ENCODE peak calls at places on chromosome 7, in eight cellular contexts. One of them, this sample, is unnamed.

GRCh38 chr7:84735021-84735420 is 451.8 kb downstream of the SEMA3D start:
- DNase-seq in HFF-Myc: no peak
- DNase-seq in GM23338: no peak
- DNase-seq in prostate gland: no peak
- DNase-seq in H9: no peak
- DNase-seq in activated CD8-positive, alpha-beta T cell treated with anti-CD3 and anti-CD28 coated beads for 36 hours: no peak
- DNase-seq in heart left ventricle: no peak
- DNase-seq in BJ: no peak
- DNase-seq in this sample: peak

GRCh38 chr7:36161996-36162395 is 8.9 kb downstream of the EEPD1 start:
- DNase-seq in activated CD8-positive, alpha-beta T cell treated with anti-CD3 and anti-CD28 coated beads for 36 hours: no peak
- DNase-seq in H9: no peak
- DNase-seq in prostate gland: no peak
- DNase-seq in BJ: no peak
- DNase-seq in heart left ventricle: no peak
- DNase-seq in GM23338: no peak
- DNase-seq in HFF-Myc: no peak
- DNase-seq in this sample: no peak

GRCh38 chr7:50838675-50839377 is 56.1 kb upstream of the GRB10 start:
- DNase-seq in GM23338: no peak
- DNase-seq in heart left ventricle: peak
- DNase-seq in H9: no peak
- DNase-seq in BJ: peak
- DNase-seq in prostate gland: no peak
- DNase-seq in activated CD8-positive, alpha-beta T cell treated with anti-CD3 and anti-CD28 coated beads for 36 hours: no peak
- DNase-seq in HFF-Myc: no peak
- DNase-seq in this sample: peak

GRCh38 chr7:74049997-74050798 is 22.2 kb downstream of the ELN start:
- DNase-seq in activated CD8-positive, alpha-beta T cell treated with anti-CD3 and anti-CD28 coated beads for 36 hours: no peak
- DNase-seq in prostate gland: no peak
- DNase-seq in GM23338: no peak
- DNase-seq in H9: no peak
- DNase-seq in HFF-Myc: no peak
- DNase-seq in BJ: no peak
- DNase-seq in heart left ventricle: no peak
- DNase-seq in this sample: no peak

GRCh38 chr7:44393238-44394111 is 68.1 kb upstream of the CAMK2B start:
- DNase-seq in HFF-Myc: no peak
- DNase-seq in prostate gland: no peak
- DNase-seq in GM23338: no peak
- DNase-seq in BJ: no peak
- DNase-seq in activated CD8-positive, alpha-beta T cell treated with anti-CD3 and anti-CD28 coated beads for 36 hours: no peak
- DNase-seq in H9: peak
- DNase-seq in heart left ventricle: no peak
- DNase-seq in this sample: no peak

GRCh38 chr7:33853361-33854062 is 51.8 kb upstream of the BMPER start:
- DNase-seq in activated CD8-positive, alpha-beta T cell treated with anti-CD3 and anti-CD28 coated beads for 36 hours: no peak
- DNase-seq in heart left ventricle: no peak
- DNase-seq in GM23338: no peak
- DNase-seq in BJ: peak
- DNase-seq in H9: no peak
- DNase-seq in HFF-Myc: peak
- DNase-seq in prostate gland: no peak
- DNase-seq in this sample: peak

GRCh38 chr7:14432936-14433335 is 443.5 kb upstream of the ETV1 start:
- DNase-seq in BJ: no peak
- DNase-seq in activated CD8-positive, alpha-beta T cell treated with anti-CD3 and anti-CD28 coated beads for 36 hours: no peak
- DNase-seq in heart left ventricle: no peak
- DNase-seq in prostate gland: no peak
- DNase-seq in H9: no peak
- DNase-seq in GM23338: no peak
- DNase-seq in HFF-Myc: no peak
- DNase-seq in this sample: no peak

GRCh38 chr7:150945171-150945852 is 32.8 kb downstream of the KCNH2 start:
- DNase-seq in BJ: no peak
- DNase-seq in heart left ventricle: peak
- DNase-seq in prostate gland: no peak
- DNase-seq in H9: peak
- DNase-seq in activated CD8-positive, alpha-beta T cell treated with anti-CD3 and anti-CD28 coated beads for 36 hours: no peak
- DNase-seq in HFF-Myc: no peak
- DNase-seq in GM23338: no peak
- DNase-seq in this sample: no peak

GRCh38 chr7:6306471-6306870 is 34.0 kb upstream of the CYTH3 start:
- DNase-seq in HFF-Myc: peak
- DNase-seq in H9: no peak
- DNase-seq in activated CD8-positive, alpha-beta T cell treated with anti-CD3 and anti-CD28 coated beads for 36 hours: no peak
- DNase-seq in GM23338: no peak
- DNase-seq in BJ: peak
- DNase-seq in prostate gland: no peak
- DNase-seq in heart left ventricle: no peak
- DNase-seq in this sample: peak

GRCh38 chr7:30173058-30173897 is 38.5 kb downstream of the MTURN start:
- DNase-seq in H9: no peak
- DNase-seq in activated CD8-positive, alpha-beta T cell treated with anti-CD3 and anti-CD28 coated beads for 36 hours: no peak
- DNase-seq in BJ: peak
- DNase-seq in HFF-Myc: peak
- DNase-seq in GM23338: no peak
- DNase-seq in heart left ventricle: peak
- DNase-seq in prostate gland: peak
- DNase-seq in this sample: peak

GRCh38 chr7:137127806-137128205 is 215.7 kb downstream of the PTN start:
- DNase-seq in H9: no peak
- DNase-seq in BJ: no peak
- DNase-seq in HFF-Myc: no peak
- DNase-seq in GM23338: no peak
- DNase-seq in activated CD8-positive, alpha-beta T cell treated with anti-CD3 and anti-CD28 coated beads for 36 hours: no peak
- DNase-seq in heart left ventricle: no peak
- DNase-seq in prostate gland: no peak
- DNase-seq in this sample: no peak

GRCh38 chr7:3128857-3129256 is 85.2 kb upstream of the CARD11 start:
- DNase-seq in HFF-Myc: no peak
- DNase-seq in BJ: no peak
- DNase-seq in H9: no peak
- DNase-seq in activated CD8-positive, alpha-beta T cell treated with anti-CD3 and anti-CD28 coated beads for 36 hours: no peak
- DNase-seq in heart left ventricle: no peak
- DNase-seq in prostate gland: no peak
- DNase-seq in GM23338: no peak
- DNase-seq in this sample: no peak

GRCh38 chr7:55485501-55486171 is 86.7 kb downstream of the VOPP1 start:
- DNase-seq in heart left ventricle: no peak
- DNase-seq in prostate gland: no peak
- DNase-seq in GM23338: no peak
- DNase-seq in BJ: no peak
- DNase-seq in H9: peak
- DNase-seq in HFF-Myc: no peak
- DNase-seq in activated CD8-positive, alpha-beta T cell treated with anti-CD3 and anti-CD28 coated beads for 36 hours: no peak
- DNase-seq in this sample: no peak

GRCh38 chr7:150936018-150936417 is 42.1 kb downstream of the KCNH2 start:
- DNase-seq in prostate gland: no peak
- DNase-seq in heart left ventricle: no peak
- DNase-seq in HFF-Myc: no peak
- DNase-seq in activated CD8-positive, alpha-beta T cell treated with anti-CD3 and anti-CD28 coated beads for 36 hours: no peak
- DNase-seq in H9: no peak
- DNase-seq in GM23338: no peak
- DNase-seq in BJ: no peak
- DNase-seq in this sample: no peak

GRCh38 chr7:73905360-73905759 is 44.4 kb downstream of the TMEM270 start:
- DNase-seq in activated CD8-positive, alpha-beta T cell treated with anti-CD3 and anti-CD28 coated beads for 36 hours: no peak
- DNase-seq in H9: peak
- DNase-seq in heart left ventricle: no peak
- DNase-seq in prostate gland: no peak
- DNase-seq in GM23338: no peak
- DNase-seq in HFF-Myc: no peak
- DNase-seq in BJ: no peak
- DNase-seq in this sample: no peak

GRCh38 chr7:96414931-96415292 is 93.0 kb upstream of the SLC25A13 start:
- DNase-seq in H9: peak
- DNase-seq in BJ: no peak
- DNase-seq in heart left ventricle: no peak
- DNase-seq in HFF-Myc: no peak
- DNase-seq in GM23338: peak
- DNase-seq in activated CD8-positive, alpha-beta T cell treated with anti-CD3 and anti-CD28 coated beads for 36 hours: peak
- DNase-seq in prostate gland: peak
- DNase-seq in this sample: peak

GRCh38 chr7:71131753-71132520 is at the start of gene GALNT17:
- DNase-seq in prostate gland: peak
- DNase-seq in activated CD8-positive, alpha-beta T cell treated with anti-CD3 and anti-CD28 coated beads for 36 hours: no peak
- DNase-seq in H9: no peak
- DNase-seq in GM23338: peak
- DNase-seq in BJ: no peak
- DNase-seq in HFF-Myc: no peak
- DNase-seq in heart left ventricle: peak
- DNase-seq in this sample: no peak

GRCh38 chr7:36153571-36154097 is 580 bp downstream of the EEPD1 start:
- DNase-seq in prostate gland: peak
- DNase-seq in GM23338: peak
- DNase-seq in HFF-Myc: no peak
- DNase-seq in H9: no peak
- DNase-seq in heart left ventricle: peak
- DNase-seq in BJ: no peak
- DNase-seq in activated CD8-positive, alpha-beta T cell treated with anti-CD3 and anti-CD28 coated beads for 36 hours: no peak
- DNase-seq in this sample: no peak

GRCh38 chr7:70193514-70193913 is 595.2 kb downstream of the AUTS2 start:
- DNase-seq in activated CD8-positive, alpha-beta T cell treated with anti-CD3 and anti-CD28 coated beads for 36 hours: peak
- DNase-seq in H9: no peak
- DNase-seq in prostate gland: no peak
- DNase-seq in GM23338: no peak
- DNase-seq in HFF-Myc: no peak
- DNase-seq in BJ: no peak
- DNase-seq in heart left ventricle: no peak
- DNase-seq in this sample: peak

GRCh38 chr7:128811631-128812430 is 18.4 kb upstream of the FLNC start:
- DNase-seq in activated CD8-positive, alpha-beta T cell treated with anti-CD3 and anti-CD28 coated beads for 36 hours: no peak
- DNase-seq in prostate gland: no peak
- DNase-seq in GM23338: no peak
- DNase-seq in HFF-Myc: no peak
- DNase-seq in heart left ventricle: no peak
- DNase-seq in BJ: no peak
- DNase-seq in H9: no peak
- DNase-seq in this sample: no peak

GRCh38 chr7:67484244-67484751 is 487.7 kb downstream of the TYW1 start:
- DNase-seq in H9: peak
- DNase-seq in heart left ventricle: peak
- DNase-seq in activated CD8-positive, alpha-beta T cell treated with anti-CD3 and anti-CD28 coated beads for 36 hours: peak
- DNase-seq in prostate gland: peak
- DNase-seq in HFF-Myc: peak
- DNase-seq in BJ: no peak
- DNase-seq in GM23338: peak
- DNase-seq in this sample: peak

GRCh38 chr7:124275411-124275810 is 242.5 kb upstream of the TMEM229A start:
- DNase-seq in prostate gland: no peak
- DNase-seq in activated CD8-positive, alpha-beta T cell treated with anti-CD3 and anti-CD28 coated beads for 36 hours: no peak
- DNase-seq in heart left ventricle: no peak
- DNase-seq in BJ: no peak
- DNase-seq in H9: no peak
- DNase-seq in HFF-Myc: no peak
- DNase-seq in GM23338: peak
- DNase-seq in this sample: no peak

GRCh38 chr7:124276005-124276606 is 243.2 kb upstream of the TMEM229A start:
- DNase-seq in H9: peak
- DNase-seq in heart left ventricle: no peak
- DNase-seq in HFF-Myc: peak
- DNase-seq in BJ: no peak
- DNase-seq in activated CD8-positive, alpha-beta T cell treated with anti-CD3 and anti-CD28 coated beads for 36 hours: peak
- DNase-seq in prostate gland: no peak
- DNase-seq in GM23338: peak
- DNase-seq in this sample: no peak
- TF ChIP-seq CTCF in H9: peak
- TF ChIP-seq CTCF in heart left ventricle: no peak
- TF ChIP-seq CTCF in HFF-Myc: peak
- TF ChIP-seq CTCF in BJ: peak
- TF ChIP-seq CTCF in activated CD8-positive, alpha-beta T cell treated with anti-CD3 and anti-CD28 coated beads for 36 hours: peak
- TF ChIP-seq CTCF in prostate gland: no peak
- TF ChIP-seq CTCF in GM23338: peak
- TF ChIP-seq CTCF in this sample: no peak

GRCh38 chr7:52592698-52593097 is 442.7 kb upstream of the POM121L12 start:
- DNase-seq in BJ: no peak
- DNase-seq in activated CD8-positive, alpha-beta T cell treated with anti-CD3 and anti-CD28 coated beads for 36 hours: no peak
- DNase-seq in heart left ventricle: no peak
- DNase-seq in prostate gland: no peak
- DNase-seq in GM23338: peak
- DNase-seq in H9: no peak
- DNase-seq in HFF-Myc: no peak
- DNase-seq in this sample: no peak
- TF ChIP-seq CTCF in BJ: no peak
- TF ChIP-seq CTCF in activated CD8-positive, alpha-beta T cell treated with anti-CD3 and anti-CD28 coated beads for 36 hours: no peak
- TF ChIP-seq CTCF in heart left ventricle: no peak
- TF ChIP-seq CTCF in prostate gland: no peak
- TF ChIP-seq CTCF in GM23338: peak
- TF ChIP-seq CTCF in H9: peak
- TF ChIP-seq CTCF in HFF-Myc: no peak
- TF ChIP-seq CTCF in this sample: no peak

DNA sequence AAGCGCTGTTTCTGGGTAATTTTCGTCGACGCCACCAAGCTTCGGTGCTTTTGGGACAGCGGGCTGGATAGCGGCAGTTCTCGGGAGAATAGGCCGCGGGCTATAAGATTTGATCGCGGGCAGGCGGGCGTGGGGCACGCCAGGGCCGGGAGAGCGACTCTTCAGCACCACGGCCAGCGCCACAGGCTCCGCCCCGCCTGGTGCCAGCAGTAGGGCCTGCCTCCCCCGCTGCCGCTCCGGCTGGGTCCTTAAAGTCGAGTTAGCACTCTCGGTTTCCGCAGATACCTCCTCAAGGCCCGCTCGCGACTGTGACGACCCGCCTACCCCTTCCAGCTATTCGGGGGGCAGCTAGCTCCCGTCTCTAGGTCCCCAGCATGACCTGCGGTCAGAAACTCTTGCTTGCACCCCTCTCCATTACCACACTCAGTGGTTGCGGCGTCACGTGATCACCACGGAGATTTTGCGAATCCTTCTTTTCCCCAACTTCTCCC is 9.4 kb downstream of the NXPH1 start:
- DNase-seq in GM23338: peak
- DNase-seq in heart left ventricle: peak
- DNase-seq in activated CD8-positive, alpha-beta T cell treated with anti-CD3 and anti-CD28 coated beads for 36 hours: peak
- DNase-seq in BJ: no peak
- DNase-seq in H9: peak
- DNase-seq in HFF-Myc: no peak
- DNase-seq in prostate gland: no peak
- DNase-seq in this sample: peak
- TF ChIP-seq CTCF in GM23338: no peak
- TF ChIP-seq CTCF in heart left ventricle: no peak
- TF ChIP-seq CTCF in activated CD8-positive, alpha-beta T cell treated with anti-CD3 and anti-CD28 coated beads for 36 hours: no peak
- TF ChIP-seq CTCF in BJ: no peak
- TF ChIP-seq CTCF in H9: no peak
- TF ChIP-seq CTCF in HFF-Myc: no peak
- TF ChIP-seq CTCF in prostate gland: no peak
- TF ChIP-seq CTCF in this sample: no peak

GRCh38 chr7:116588641-116589594 is 64.1 kb downstream of the CAV1 start:
- DNase-seq in heart left ventricle: no peak
- DNase-seq in BJ: no peak
- DNase-seq in H9: no peak
- DNase-seq in HFF-Myc: peak
- DNase-seq in GM23338: peak
- DNase-seq in prostate gland: peak
- DNase-seq in activated CD8-positive, alpha-beta T cell treated with anti-CD3 and anti-CD28 coated beads for 36 hours: no peak
- DNase-seq in this sample: peak
- TF ChIP-seq CTCF in heart left ventricle: peak
- TF ChIP-seq CTCF in BJ: no peak
- TF ChIP-seq CTCF in H9: peak
- TF ChIP-seq CTCF in HFF-Myc: no peak
- TF ChIP-seq CTCF in GM23338: peak
- TF ChIP-seq CTCF in prostate gland: peak
- TF ChIP-seq CTCF in activated CD8-positive, alpha-beta T cell treated with anti-CD3 and anti-CD28 coated beads for 36 hours: peak
- TF ChIP-seq CTCF in this sample: peak

GRCh38 chr7:45920543-45921380 is at the start of gene IGFBP3:
- DNase-seq in prostate gland: peak
- DNase-seq in H9: peak
- DNase-seq in BJ: no peak
- DNase-seq in heart left ventricle: peak
- DNase-seq in HFF-Myc: no peak
- DNase-seq in GM23338: peak
- DNase-seq in activated CD8-positive, alpha-beta T cell treated with anti-CD3 and anti-CD28 coated beads for 36 hours: no peak
- DNase-seq in this sample: peak
- TF ChIP-seq CTCF in prostate gland: peak
- TF ChIP-seq CTCF in H9: no peak
- TF ChIP-seq CTCF in BJ: no peak
- TF ChIP-seq CTCF in heart left ventricle: no peak
- TF ChIP-seq CTCF in HFF-Myc: no peak
- TF ChIP-seq CTCF in GM23338: no peak
- TF ChIP-seq CTCF in activated CD8-positive, alpha-beta T cell treated with anti-CD3 and anti-CD28 coated beads for 36 hours: no peak
- TF ChIP-seq CTCF in this sample: no peak

This sample was measured in fibroblast of the aortic adventitia.